ENCODE peak calls at places on chromosomes 7 and 10, in ten cellular contexts. One of them, this sample, is unnamed.

GRCh38 chr7:117012284-117013174 is 59.2 kb downstream of the ST7 start:
- DNase-seq in sigmoid colon: no peak
- DNase-seq in SW 1271: no peak
- DNase-seq in right cardiac atrium: no peak
- DNase-seq in NCI-H510A treated with DMSO at 0.1 percent for 48 hours: no peak
- DNase-seq in hepatocyte: peak
- DNase-seq in germinal center: peak
- DNase-seq in IMR-90: peak
- DNase-seq in head of caudate nucleus: no peak
- DNase-seq in dorsolateral prefrontal cortex: no peak
- DNase-seq in this sample: peak

GRCh38 chr7:157900011-157900410 is 563.2 kb downstream of the DNAJB6 start:
- DNase-seq in sigmoid colon: no peak
- DNase-seq in SW 1271: no peak
- DNase-seq in right cardiac atrium: no peak
- DNase-seq in NCI-H510A treated with DMSO at 0.1 percent for 48 hours: no peak
- DNase-seq in hepatocyte: no peak
- DNase-seq in germinal center: no peak
- DNase-seq in IMR-90: no peak
- DNase-seq in head of caudate nucleus: no peak
- DNase-seq in dorsolateral prefrontal cortex: no peak
- DNase-seq in this sample: no peak

GRCh38 chr7:518630-519428 is 817 bp downstream of the PDGFA start:
- DNase-seq in sigmoid colon: peak
- DNase-seq in SW 1271: no peak
- DNase-seq in right cardiac atrium: peak
- DNase-seq in NCI-H510A treated with DMSO at 0.1 percent for 48 hours: peak
- DNase-seq in hepatocyte: peak
- DNase-seq in germinal center: peak
- DNase-seq in IMR-90: peak
- DNase-seq in head of caudate nucleus: peak
- DNase-seq in dorsolateral prefrontal cortex: peak
- DNase-seq in this sample: no peak

GRCh38 chr7:132399367-132399766 is 176.9 kb downstream of the PLXNA4 start:
- DNase-seq in sigmoid colon: no peak
- DNase-seq in SW 1271: no peak
- DNase-seq in right cardiac atrium: no peak
- DNase-seq in NCI-H510A treated with DMSO at 0.1 percent for 48 hours: no peak
- DNase-seq in hepatocyte: no peak
- DNase-seq in germinal center: no peak
- DNase-seq in IMR-90: no peak
- DNase-seq in head of caudate nucleus: no peak
- DNase-seq in dorsolateral prefrontal cortex: no peak
- DNase-seq in this sample: no peak

GRCh38 chr10:112299456-112299855 is 16.3 kb downstream of the TECTB start:
- DNase-seq in sigmoid colon: no peak
- DNase-seq in SW 1271: no peak
- DNase-seq in right cardiac atrium: no peak
- DNase-seq in NCI-H510A treated with DMSO at 0.1 percent for 48 hours: no peak
- DNase-seq in hepatocyte: no peak
- DNase-seq in germinal center: no peak
- DNase-seq in IMR-90: no peak
- DNase-seq in head of caudate nucleus: no peak
- DNase-seq in dorsolateral prefrontal cortex: no peak
- DNase-seq in this sample: no peak

GRCh38 chr10:3747248-3747960 is 37.6 kb downstream of the KLF6 start:
- DNase-seq in sigmoid colon: no peak
- DNase-seq in SW 1271: no peak
- DNase-seq in right cardiac atrium: no peak
- DNase-seq in NCI-H510A treated with DMSO at 0.1 percent for 48 hours: no peak
- DNase-seq in hepatocyte: no peak
- DNase-seq in germinal center: no peak
- DNase-seq in IMR-90: no peak
- DNase-seq in head of caudate nucleus: no peak
- DNase-seq in dorsolateral prefrontal cortex: no peak
- DNase-seq in this sample: no peak

GRCh38 chr7:26151096-26151495 is 902 bp upstream of the NFE2L3 start:
- DNase-seq in sigmoid colon: no peak
- DNase-seq in SW 1271: no peak
- DNase-seq in right cardiac atrium: no peak
- DNase-seq in NCI-H510A treated with DMSO at 0.1 percent for 48 hours: no peak
- DNase-seq in hepatocyte: no peak
- DNase-seq in germinal center: no peak
- DNase-seq in IMR-90: no peak
- DNase-seq in head of caudate nucleus: no peak
- DNase-seq in dorsolateral prefrontal cortex: no peak
- DNase-seq in this sample: no peak

GRCh38 chr7:77247206-77247850 is 47.7 kb upstream of the FGL2 start:
- DNase-seq in sigmoid colon: no peak
- DNase-seq in SW 1271: peak
- DNase-seq in right cardiac atrium: peak
- DNase-seq in NCI-H510A treated with DMSO at 0.1 percent for 48 hours: peak
- DNase-seq in hepatocyte: peak
- DNase-seq in germinal center: peak
- DNase-seq in IMR-90: peak
- DNase-seq in head of caudate nucleus: peak
- DNase-seq in dorsolateral prefrontal cortex: peak
- DNase-seq in this sample: peak

GRCh38 chr10:61135276-61135721 is 191.3 kb upstream of the RHOBTB1 start:
- DNase-seq in sigmoid colon: no peak
- DNase-seq in SW 1271: no peak
- DNase-seq in right cardiac atrium: no peak
- DNase-seq in NCI-H510A treated with DMSO at 0.1 percent for 48 hours: peak
- DNase-seq in hepatocyte: no peak
- DNase-seq in germinal center: peak
- DNase-seq in IMR-90: no peak
- DNase-seq in head of caudate nucleus: no peak
- DNase-seq in dorsolateral prefrontal cortex: no peak
- DNase-seq in this sample: peak

GRCh38 chr10:122688293-122688989 is 11.2 kb downstream of the C10orf120 start:
- DNase-seq in sigmoid colon: no peak
- DNase-seq in SW 1271: no peak
- DNase-seq in right cardiac atrium: peak
- DNase-seq in NCI-H510A treated with DMSO at 0.1 percent for 48 hours: no peak
- DNase-seq in hepatocyte: peak
- DNase-seq in germinal center: no peak
- DNase-seq in IMR-90: no peak
- DNase-seq in head of caudate nucleus: no peak
- DNase-seq in dorsolateral prefrontal cortex: no peak
- DNase-seq in this sample: no peak

GRCh38 chr7:82141427-82141826 is 302.1 kb downstream of the CACNA2D1 start:
- DNase-seq in sigmoid colon: no peak
- DNase-seq in SW 1271: no peak
- DNase-seq in right cardiac atrium: no peak
- DNase-seq in NCI-H510A treated with DMSO at 0.1 percent for 48 hours: no peak
- DNase-seq in hepatocyte: no peak
- DNase-seq in germinal center: no peak
- DNase-seq in IMR-90: peak
- DNase-seq in head of caudate nucleus: no peak
- DNase-seq in dorsolateral prefrontal cortex: no peak
- DNase-seq in this sample: no peak

GRCh38 chr7:115868369-115868768 is 162.2 kb downstream of the TFEC start:
- DNase-seq in sigmoid colon: no peak
- DNase-seq in SW 1271: no peak
- DNase-seq in right cardiac atrium: no peak
- DNase-seq in NCI-H510A treated with DMSO at 0.1 percent for 48 hours: no peak
- DNase-seq in hepatocyte: no peak
- DNase-seq in germinal center: no peak
- DNase-seq in IMR-90: no peak
- DNase-seq in head of caudate nucleus: no peak
- DNase-seq in dorsolateral prefrontal cortex: no peak
- DNase-seq in this sample: no peak

GRCh38 chr10:132232553-132232949 is 45.8 kb downstream of the DPYSL4 start:
- DNase-seq in sigmoid colon: no peak
- DNase-seq in SW 1271: no peak
- DNase-seq in right cardiac atrium: peak
- DNase-seq in NCI-H510A treated with DMSO at 0.1 percent for 48 hours: no peak
- DNase-seq in hepatocyte: no peak
- DNase-seq in germinal center: no peak
- DNase-seq in IMR-90: no peak
- DNase-seq in head of caudate nucleus: no peak
- DNase-seq in dorsolateral prefrontal cortex: no peak
- DNase-seq in this sample: peak

GRCh38 chr10:76117949-76118348 is 686.5 kb downstream of the LRMDA start:
- DNase-seq in sigmoid colon: no peak
- DNase-seq in SW 1271: no peak
- DNase-seq in right cardiac atrium: no peak
- DNase-seq in NCI-H510A treated with DMSO at 0.1 percent for 48 hours: no peak
- DNase-seq in hepatocyte: no peak
- DNase-seq in germinal center: no peak
- DNase-seq in IMR-90: peak
- DNase-seq in head of caudate nucleus: no peak
- DNase-seq in dorsolateral prefrontal cortex: no peak
- DNase-seq in this sample: no peak

GRCh38 chr7:149669121-149669818 is 104.1 kb downstream of the ZNF467 start:
- DNase-seq in sigmoid colon: no peak
- DNase-seq in SW 1271: peak
- DNase-seq in right cardiac atrium: no peak
- DNase-seq in NCI-H510A treated with DMSO at 0.1 percent for 48 hours: no peak
- DNase-seq in hepatocyte: no peak
- DNase-seq in germinal center: no peak
- DNase-seq in IMR-90: peak
- DNase-seq in head of caudate nucleus: no peak
- DNase-seq in dorsolateral prefrontal cortex: no peak
- DNase-seq in this sample: peak